ENCODE peak calls at places on chromosomes 2 and 18, in ten cellular contexts. F, T, S, D, P, A, X, Y, G and H are unnamed samples.

GRCh38 chr2:27916293-27917015 is 25.9 kb downstream of the BABAM2 start:
- DNase-seq in P (no peak), X (no peak), S (no peak), D (no peak), Y (no peak), T (peak), F (no peak), G (no peak), A (no peak), H (peak)

GRCh38 chr18:11909081-11909410 is 929 bp upstream of the MPPE1 start:
- DNase-seq in D (no peak), F (peak), A (no peak), P (no peak), G (no peak), T (no peak), X (no peak), S (no peak), Y (no peak), H (no peak)

GRCh38 chr18:2236232-2236631 is 335.1 kb downstream of the METTL4 start:
- DNase-seq in X (no peak), F (no peak), A (no peak), T (no peak), P (no peak), S (no peak), G (no peak), Y (no peak), D (no peak), H (no peak)

GRCh38 chr2:197240713-197241050 is 69.9 kb downstream of the ANKRD44 start:
- DNase-seq in G (no peak), P (no peak), Y (no peak), F (no peak), A (no peak), T (no peak), S (no peak), D (no peak), X (no peak), H (no peak)

GRCh38 chr2:20728114-20728758 is 61.3 kb downstream of the GDF7 start:
- DNase-seq in Y (no peak), T (no peak), G (peak), F (no peak), D (no peak), P (no peak), S (no peak), A (no peak), X (no peak), H (peak)

GRCh38 chr2:109527079-109527478 is 86.7 kb downstream of the SEPTIN10 start:
- DNase-seq in P (peak), X (no peak), S (no peak), Y (no peak), G (no peak), F (no peak), D (no peak), A (no peak), T (no peak), H (no peak)

GRCh38 chr2:219118504-219118903 is 42.1 kb downstream of the NHEJ1 start:
- DNase-seq in T (no peak), G (no peak), X (no peak), Y (no peak), S (no peak), A (no peak), D (no peak), F (no peak), P (no peak), H (no peak)

GRCh38 chr2:173749315-173749714 is 215.9 kb downstream of the SP3 start:
- DNase-seq in S (no peak), F (no peak), G (no peak), Y (peak), P (no peak), T (peak), A (no peak), X (no peak), D (no peak), H (peak)

GRCh38 chr2:150487537-150488429 is at the start of gene RND3:
- DNase-seq in A (peak), G (peak), T (peak), S (peak), D (no peak), X (no peak), P (peak), Y (peak), F (no peak), H (peak)

GRCh38 chr2:64244049-64244446 is 99.8 kb upstream of the PELI1 start:
- DNase-seq in Y (no peak), X (no peak), T (no peak), D (no peak), S (no peak), A (no peak), P (no peak), G (no peak), F (no peak), H (peak)

GRCh38 chr2:184067502-184067901 is 530.8 kb upstream of the ZNF804A start:
- DNase-seq in Y (peak), T (peak), P (no peak), S (no peak), D (no peak), X (no peak), F (no peak), G (peak), A (no peak), H (no peak)

GRCh38 chr2:229282758-229283546 is 11.9 kb upstream of the PID1 start:
- DNase-seq in F (no peak), S (no peak), D (no peak), Y (peak), X (peak), P (peak), T (peak), G (no peak), A (peak), H (peak)

GRCh38 chr18:45464619-45465018 is 150.7 kb upstream of the SLC14A2 start:
- DNase-seq in S (no peak), F (no peak), D (no peak), G (no peak), Y (no peak), X (no peak), A (no peak), T (no peak), P (no peak), H (no peak)

GRCh38 chr2:209269024-209269423 is 154.8 kb upstream of the MAP2 start:
- DNase-seq in T (no peak), A (no peak), X (no peak), D (no peak), P (no peak), Y (no peak), S (no peak), F (no peak), G (no peak), H (no peak)

GRCh38 chr2:37601569-37601968 is 69.9 kb downstream of the CDC42EP3 start:
- DNase-seq in Y (no peak), D (no peak), X (no peak), T (no peak), G (no peak), P (no peak), A (no peak), F (no peak), S (no peak), H (no peak)

GRCh38 chr2:236574000-236574399 is 4.4 kb downstream of the ACKR3 start:
- DNase-seq in F (no peak), Y (no peak), S (no peak), P (peak), D (no peak), T (no peak), X (no peak), A (no peak), G (no peak), H (no peak)

GRCh38 chr2:158586491-158586890 is 129.7 kb downstream of the PKP4 start:
- DNase-seq in S (no peak), P (no peak), X (no peak), F (no peak), G (no peak), T (peak), D (no peak), A (peak), Y (no peak), H (peak)

GRCh38 chr18:8375269-8375668 is 234.0 kb upstream of the RAB12 start:
- DNase-seq in T (peak), G (no peak), Y (no peak), D (no peak), S (no peak), F (no peak), P (no peak), X (no peak), A (no peak), H (peak)

GRCh38 chr2:100786297-100786658 is 33.7 kb upstream of the NPAS2 start:
- DNase-seq in G (no peak), A (peak), T (peak), D (no peak), Y (peak), X (no peak), P (no peak), F (no peak), S (peak), H (peak)

GRCh38 chr2:121648206-121648605 is 1.1 kb downstream of the CLASP1 start:
- DNase-seq in T (no peak), D (no peak), P (no peak), A (no peak), G (no peak), S (no peak), F (no peak), Y (no peak), X (no peak), H (no peak)